ENCODE peak calls at places on chromosome 22, in ten cellular contexts. One of them, this sample, is unnamed.

GRCh38 chr22:28893810-28894209 is 10.4 kb downstream of the ZNRF3 start:
- DNase-seq in spleen: no peak
- DNase-seq in B cell: no peak
- DNase-seq in endodermal cell: no peak
- DNase-seq in epithelial cell of esophagus: no peak
- DNase-seq in heart left ventricle: no peak
- DNase-seq in AG10803: no peak
- DNase-seq in IMR-90: no peak
- DNase-seq in cardiac fibroblast: no peak
- DNase-seq in fibroblast of the aortic adventitia: no peak
- DNase-seq in this sample: no peak

GRCh38 chr22:21682385-21683175 is 16.8 kb downstream of the PPIL2 start:
- DNase-seq in endodermal cell: peak
- DNase-seq in B cell: no peak
- DNase-seq in fibroblast of the aortic adventitia: no peak
- DNase-seq in epithelial cell of esophagus: no peak
- DNase-seq in IMR-90: no peak
- DNase-seq in AG10803: no peak
- DNase-seq in heart left ventricle: no peak
- DNase-seq in spleen: no peak
- DNase-seq in cardiac fibroblast: no peak
- DNase-seq in this sample: no peak

GRCh38 chr22:40953446-40953845 is 2.3 kb downstream of the RBX1 start:
- DNase-seq in endodermal cell: no peak
- DNase-seq in AG10803: peak
- DNase-seq in spleen: no peak
- DNase-seq in B cell: no peak
- DNase-seq in IMR-90: no peak
- DNase-seq in heart left ventricle: no peak
- DNase-seq in epithelial cell of esophagus: no peak
- DNase-seq in cardiac fibroblast: peak
- DNase-seq in fibroblast of the aortic adventitia: no peak
- DNase-seq in this sample: no peak

GRCh38 chr22:24183321-24184031 is 2.2 kb downstream of the SUSD2 start:
- DNase-seq in cardiac fibroblast: no peak
- DNase-seq in IMR-90: no peak
- DNase-seq in spleen: peak
- DNase-seq in AG10803: no peak
- DNase-seq in fibroblast of the aortic adventitia: no peak
- DNase-seq in heart left ventricle: no peak
- DNase-seq in endodermal cell: no peak
- DNase-seq in B cell: no peak
- DNase-seq in epithelial cell of esophagus: no peak
- DNase-seq in this sample: no peak

GRCh38 chr22:50677493-50678217 is 5.0 kb downstream of the SHANK3 start:
- DNase-seq in IMR-90: no peak
- DNase-seq in cardiac fibroblast: no peak
- DNase-seq in endodermal cell: no peak
- DNase-seq in spleen: peak
- DNase-seq in B cell: no peak
- DNase-seq in epithelial cell of esophagus: peak
- DNase-seq in fibroblast of the aortic adventitia: no peak
- DNase-seq in AG10803: no peak
- DNase-seq in heart left ventricle: peak
- DNase-seq in this sample: peak

GRCh38 chr22:26168199-26168915 is 905 bp upstream of the SEZ6L start:
- DNase-seq in AG10803: no peak
- DNase-seq in heart left ventricle: no peak
- DNase-seq in cardiac fibroblast: no peak
- DNase-seq in epithelial cell of esophagus: no peak
- DNase-seq in fibroblast of the aortic adventitia: no peak
- DNase-seq in endodermal cell: peak
- DNase-seq in spleen: no peak
- DNase-seq in B cell: no peak
- DNase-seq in IMR-90: no peak
- DNase-seq in this sample: no peak

GRCh38 chr22:31451709-31452571 is 37.7 kb downstream of the EIF4ENIF1 start:
- DNase-seq in AG10803: peak
- DNase-seq in cardiac fibroblast: peak
- DNase-seq in spleen: no peak
- DNase-seq in IMR-90: peak
- DNase-seq in heart left ventricle: no peak
- DNase-seq in fibroblast of the aortic adventitia: peak
- DNase-seq in B cell: peak
- DNase-seq in epithelial cell of esophagus: peak
- DNase-seq in endodermal cell: peak
- DNase-seq in this sample: peak

GRCh38 chr22:28771195-28771791 is 1.2 kb upstream of the CCDC117 start:
- DNase-seq in AG10803: no peak
- DNase-seq in endodermal cell: no peak
- DNase-seq in cardiac fibroblast: no peak
- DNase-seq in B cell: no peak
- DNase-seq in IMR-90: no peak
- DNase-seq in fibroblast of the aortic adventitia: no peak
- DNase-seq in epithelial cell of esophagus: peak
- DNase-seq in heart left ventricle: no peak
- DNase-seq in spleen: no peak
- DNase-seq in this sample: no peak

GRCh38 chr22:43341565-43341964 is 1.6 kb downstream of the SCUBE1 start:
- DNase-seq in heart left ventricle: no peak
- DNase-seq in fibroblast of the aortic adventitia: no peak
- DNase-seq in cardiac fibroblast: no peak
- DNase-seq in AG10803: no peak
- DNase-seq in B cell: no peak
- DNase-seq in epithelial cell of esophagus: no peak
- DNase-seq in IMR-90: no peak
- DNase-seq in endodermal cell: peak
- DNase-seq in spleen: no peak
- DNase-seq in this sample: no peak
- TF ChIP-seq CTCF in heart left ventricle: no peak
- TF ChIP-seq CTCF in fibroblast of the aortic adventitia: no peak
- TF ChIP-seq CTCF in cardiac fibroblast: no peak
- TF ChIP-seq CTCF in AG10803: no peak
- TF ChIP-seq CTCF in B cell: no peak
- TF ChIP-seq CTCF in epithelial cell of esophagus: no peak
- TF ChIP-seq CTCF in IMR-90: no peak
- TF ChIP-seq CTCF in endodermal cell: no peak
- TF ChIP-seq CTCF in spleen: no peak
- TF ChIP-seq CTCF in this sample: no peak

GRCh38 chr22:37546436-37547248 is 13.6 kb upstream of the CDC42EP1 start:
- DNase-seq in epithelial cell of esophagus: no peak
- DNase-seq in B cell: no peak
- DNase-seq in endodermal cell: peak
- DNase-seq in AG10803: peak
- DNase-seq in cardiac fibroblast: peak
- DNase-seq in IMR-90: peak
- DNase-seq in fibroblast of the aortic adventitia: peak
- DNase-seq in spleen: no peak
- DNase-seq in heart left ventricle: peak
- DNase-seq in this sample: no peak
- TF ChIP-seq CTCF in epithelial cell of esophagus: no peak
- TF ChIP-seq CTCF in B cell: no peak
- TF ChIP-seq CTCF in endodermal cell: no peak
- TF ChIP-seq CTCF in AG10803: peak
- TF ChIP-seq CTCF in cardiac fibroblast: peak
- TF ChIP-seq CTCF in IMR-90: no peak
- TF ChIP-seq CTCF in fibroblast of the aortic adventitia: peak
- TF ChIP-seq CTCF in spleen: no peak
- TF ChIP-seq CTCF in heart left ventricle: peak
- TF ChIP-seq CTCF in this sample: no peak

GRCh38 chr22:36352775-36353507 is 34.8 kb downstream of the MYH9 start:
- DNase-seq in IMR-90: peak
- DNase-seq in epithelial cell of esophagus: no peak
- DNase-seq in AG10803: no peak
- DNase-seq in B cell: no peak
- DNase-seq in endodermal cell: no peak
- DNase-seq in heart left ventricle: no peak
- DNase-seq in fibroblast of the aortic adventitia: peak
- DNase-seq in cardiac fibroblast: peak
- DNase-seq in spleen: no peak
- DNase-seq in this sample: no peak

GRCh38 chr22:36348760-36349159 is 39.0 kb downstream of the MYH9 start:
- DNase-seq in fibroblast of the aortic adventitia: no peak
- DNase-seq in B cell: no peak
- DNase-seq in epithelial cell of esophagus: no peak
- DNase-seq in endodermal cell: no peak
- DNase-seq in heart left ventricle: no peak
- DNase-seq in spleen: no peak
- DNase-seq in cardiac fibroblast: no peak
- DNase-seq in IMR-90: no peak
- DNase-seq in AG10803: no peak
- DNase-seq in this sample: no peak

GRCh38 chr22:36349726-36350125 is 38.0 kb downstream of the MYH9 start:
- DNase-seq in endodermal cell: no peak
- DNase-seq in IMR-90: no peak
- DNase-seq in cardiac fibroblast: no peak
- DNase-seq in spleen: no peak
- DNase-seq in fibroblast of the aortic adventitia: peak
- DNase-seq in heart left ventricle: no peak
- DNase-seq in AG10803: no peak
- DNase-seq in epithelial cell of esophagus: no peak
- DNase-seq in B cell: no peak
- DNase-seq in this sample: no peak

GRCh38 chr22:36351921-36352774 is 35.6 kb downstream of the MYH9 start:
- DNase-seq in B cell: no peak
- DNase-seq in endodermal cell: peak
- DNase-seq in AG10803: no peak
- DNase-seq in spleen: no peak
- DNase-seq in fibroblast of the aortic adventitia: no peak
- DNase-seq in cardiac fibroblast: peak
- DNase-seq in heart left ventricle: no peak
- DNase-seq in epithelial cell of esophagus: peak
- DNase-seq in IMR-90: no peak
- DNase-seq in this sample: no peak

GRCh38 chr22:36350751-36351594 is 36.8 kb downstream of the MYH9 start:
- DNase-seq in B cell: no peak
- DNase-seq in epithelial cell of esophagus: peak
- DNase-seq in heart left ventricle: no peak
- DNase-seq in endodermal cell: peak
- DNase-seq in IMR-90: peak
- DNase-seq in AG10803: no peak
- DNase-seq in fibroblast of the aortic adventitia: no peak
- DNase-seq in spleen: no peak
- DNase-seq in cardiac fibroblast: no peak
- DNase-seq in this sample: no peak
- TF ChIP-seq CTCF in B cell: no peak
- TF ChIP-seq CTCF in epithelial cell of esophagus: peak
- TF ChIP-seq CTCF in heart left ventricle: no peak
- TF ChIP-seq CTCF in endodermal cell: peak
- TF ChIP-seq CTCF in IMR-90: peak
- TF ChIP-seq CTCF in AG10803: no peak
- TF ChIP-seq CTCF in fibroblast of the aortic adventitia: peak
- TF ChIP-seq CTCF in spleen: no peak
- TF ChIP-seq CTCF in cardiac fibroblast: peak
- TF ChIP-seq CTCF in this sample: no peak

GRCh38 chr22:27726344-27726725 is 75.2 kb downstream of the MN1 start:
- DNase-seq in spleen: no peak
- DNase-seq in epithelial cell of esophagus: no peak
- DNase-seq in heart left ventricle: no peak
- DNase-seq in fibroblast of the aortic adventitia: no peak
- DNase-seq in AG10803: peak
- DNase-seq in cardiac fibroblast: no peak
- DNase-seq in B cell: no peak
- DNase-seq in IMR-90: no peak
- DNase-seq in endodermal cell: no peak
- DNase-seq in this sample: no peak

GRCh38 chr22:27724181-27724580 is 77.4 kb downstream of the MN1 start:
- DNase-seq in B cell: no peak
- DNase-seq in endodermal cell: no peak
- DNase-seq in epithelial cell of esophagus: no peak
- DNase-seq in spleen: no peak
- DNase-seq in cardiac fibroblast: no peak
- DNase-seq in fibroblast of the aortic adventitia: no peak
- DNase-seq in IMR-90: no peak
- DNase-seq in heart left ventricle: no peak
- DNase-seq in AG10803: peak
- DNase-seq in this sample: no peak

GRCh38 chr22:27723150-27723549 is 78.4 kb downstream of the MN1 start:
- DNase-seq in spleen: no peak
- DNase-seq in cardiac fibroblast: no peak
- DNase-seq in AG10803: no peak
- DNase-seq in endodermal cell: no peak
- DNase-seq in heart left ventricle: no peak
- DNase-seq in epithelial cell of esophagus: no peak
- DNase-seq in IMR-90: no peak
- DNase-seq in fibroblast of the aortic adventitia: no peak
- DNase-seq in B cell: no peak
- DNase-seq in this sample: no peak

GRCh38 chr22:27723708-27724107 is 77.8 kb downstream of the MN1 start:
- DNase-seq in B cell: no peak
- DNase-seq in fibroblast of the aortic adventitia: no peak
- DNase-seq in heart left ventricle: no peak
- DNase-seq in IMR-90: no peak
- DNase-seq in cardiac fibroblast: no peak
- DNase-seq in endodermal cell: no peak
- DNase-seq in spleen: no peak
- DNase-seq in AG10803: no peak
- DNase-seq in epithelial cell of esophagus: no peak
- DNase-seq in this sample: no peak

DNA sequence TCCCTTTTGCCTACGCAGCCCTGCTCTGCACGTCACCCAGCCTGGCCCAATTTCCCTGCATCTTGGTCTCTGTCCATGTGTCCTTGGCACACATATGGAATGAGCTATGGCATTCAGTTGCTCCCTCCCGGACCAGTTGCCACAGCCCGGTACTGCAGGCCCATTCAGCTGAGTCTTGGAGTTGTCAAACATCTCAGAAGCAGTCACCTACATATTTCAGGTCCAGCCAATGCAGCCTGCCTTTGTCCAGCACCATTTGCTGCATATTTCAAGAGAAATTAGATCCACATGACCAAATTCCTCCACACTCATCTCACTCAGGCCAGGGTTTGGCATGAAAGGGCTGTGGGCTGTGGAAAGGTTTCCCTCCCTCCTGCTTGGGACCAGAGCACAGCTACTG is 76.8 kb downstream of the MN1 start:
- DNase-seq in heart left ventricle: no peak
- DNase-seq in fibroblast of the aortic adventitia: peak
- DNase-seq in AG10803: peak
- DNase-seq in IMR-90: peak
- DNase-seq in cardiac fibroblast: no peak
- DNase-seq in endodermal cell: no peak
- DNase-seq in epithelial cell of esophagus: no peak
- DNase-seq in spleen: no peak
- DNase-seq in B cell: no peak
- DNase-seq in this sample: no peak
- TF ChIP-seq CTCF in heart left ventricle: no peak
- TF ChIP-seq CTCF in fibroblast of the aortic adventitia: no peak
- TF ChIP-seq CTCF in AG10803: no peak
- TF ChIP-seq CTCF in IMR-90: no peak
- TF ChIP-seq CTCF in cardiac fibroblast: no peak
- TF ChIP-seq CTCF in endodermal cell: no peak
- TF ChIP-seq CTCF in epithelial cell of esophagus: no peak
- TF ChIP-seq CTCF in spleen: no peak
- TF ChIP-seq CTCF in B cell: no peak
- TF ChIP-seq CTCF in this sample: no peak

GRCh38 chr22:18998998-18999397 is 62.9 kb upstream of the PRODH start:
- DNase-seq in epithelial cell of esophagus: no peak
- DNase-seq in B cell: no peak
- DNase-seq in heart left ventricle: no peak
- DNase-seq in AG10803: no peak
- DNase-seq in fibroblast of the aortic adventitia: no peak
- DNase-seq in IMR-90: no peak
- DNase-seq in cardiac fibroblast: no peak
- DNase-seq in endodermal cell: peak
- DNase-seq in spleen: no peak
- DNase-seq in this sample: no peak
- TF ChIP-seq CTCF in epithelial cell of esophagus: no peak
- TF ChIP-seq CTCF in B cell: no peak
- TF ChIP-seq CTCF in heart left ventricle: no peak
- TF ChIP-seq CTCF in AG10803: no peak
- TF ChIP-seq CTCF in fibroblast of the aortic adventitia: no peak
- TF ChIP-seq CTCF in IMR-90: peak
- TF ChIP-seq CTCF in cardiac fibroblast: peak
- TF ChIP-seq CTCF in endodermal cell: peak
- TF ChIP-seq CTCF in spleen: no peak
- TF ChIP-seq CTCF in this sample: no peak

This sample was measured in GM13976.